ENCODE peak calls at places on chromosomes 13 and 19, in four cellular contexts. G is heart left ventricle, N is transverse colon, E is left lung. U is an unnamed sample.
A peak's percentile ranks its signal among the peaks of the same experiment; 100 is the strongest.

GRCh38 chr13:71218960-71219359 is 648.0 kb downstream of the DACH1 start:
- DNase-seq in E (no peak), G (no peak), N (no peak), U (peak; percentile 3)

GRCh38 chr19:35986664-35987570 is 8.1 kb upstream of the SDHAF1 start:
- DNase-seq in N (peak; percentile 57), E (no peak), G (no peak), U (no peak)

GRCh38 chr19:16208064-16208759 is 10.5 kb downstream of the AP1M1 start:
- DNase-seq in N (no peak), E (no peak), G (no peak), U (no peak)

GRCh38 chr13:109010912-109011311 is 381.5 kb downstream of the MYO16 start:
- DNase-seq in G (no peak), E (peak; percentile 56), N (no peak), U (peak; percentile 22)

GRCh38 chr13:42548731-42549554 is 25.0 kb upstream of the TNFSF11 start:
- DNase-seq in G (no peak), E (no peak), N (peak; percentile 29), U (no peak)

GRCh38 chr19:51076602-51077213 is 6.0 kb downstream of the KLK14 start:
- DNase-seq in G (no peak), N (no peak), E (no peak), U (no peak)

GRCh38 chr13:109415057-109415456 is 371.3 kb downstream of the IRS2 start:
- DNase-seq in N (no peak), G (no peak), E (no peak), U (no peak)

GRCh38 chr13:23723463-23723862 is 153.3 kb downstream of the TNFRSF19 start:
- DNase-seq in G (no peak), N (no peak), E (no peak), U (peak; percentile 53)

GRCh38 chr19:1276620-1277007 is 1.3 kb downstream of the FAM174C start:
- DNase-seq in N (peak; percentile 71), E (no peak), G (no peak), U (no peak)

GRCh38 chr19:14474827-14475226 is 327 bp downstream of the PTGER1 start:
- DNase-seq in E (no peak), N (no peak), G (no peak), U (no peak)

GRCh38 chr19:8262431-8262830 is 45.7 kb downstream of the CD320 start:
- DNase-seq in N (no peak), E (peak; percentile 37), G (no peak), U (no peak)

GRCh38 chr19:30209617-30210600 is 162.3 kb upstream of the ZNF536 start:
- DNase-seq in E (no peak), G (no peak), N (no peak), U (no peak)

GRCh38 chr19:49142866-49143335 is 12.3 kb downstream of the HRC start:
- DNase-seq in N (peak; percentile 91), G (peak; percentile 96), E (peak; percentile 92), U (peak; percentile 94)

GRCh38 chr13:98187155-98187726 is 10.2 kb upstream of the RNF113B start:
- DNase-seq in E (no peak), N (no peak), G (no peak), U (no peak)

GRCh38 chr19:17260842-17261325 is 3.7 kb downstream of the USHBP1 start:
- DNase-seq in N (peak; percentile 91), G (peak; percentile 83), E (peak; percentile 97), U (peak; percentile 82)

GRCh38 chr19:18496167-18496979 is 25.5 kb downstream of the ELL start:
- DNase-seq in G (no peak), N (peak; percentile 73), E (no peak), U (peak; percentile 43)

GRCh38 chr19:30393046-30393445 is 20.9 kb downstream of the ZNF536 start:
- DNase-seq in N (no peak), G (no peak), E (no peak), U (no peak)

GRCh38 chr13:24168980-24169379 is 8.5 kb downstream of the SPATA13 start:
- DNase-seq in E (no peak), G (no peak), N (no peak), U (no peak)

GRCh38 chr13:82847595-82847994 is 1034.7 kb downstream of the SLITRK1 start:
- DNase-seq in N (no peak), G (no peak), E (no peak), U (no peak)

GRCh38 chr19:46288896-46289588 is 7.8 kb upstream of the HIF3A start:
- DNase-seq in E (no peak), G (peak; percentile 74), N (no peak), U (peak; percentile 94)

GRCh38 chr13:112079696-112080095 is 12.7 kb downstream of the SOX1 start:
- DNase-seq in G (no peak), E (no peak), N (no peak), U (peak; percentile 21)

GRCh38 chr13:30907167-30907761 is 1.2 kb downstream of the MEDAG start:
- DNase-seq in G (no peak), N (no peak), E (no peak), U (peak; percentile 65)

GRCh38 chr13:93169980-93170379 is 56.6 kb upstream of the GPC6 start:
- DNase-seq in N (no peak), E (no peak), G (no peak), U (peak; percentile 53)

GRCh38 chr13:52599037-52599852 is 43.0 kb upstream of the HNRNPA1L2 start:
- DNase-seq in G (no peak), E (no peak), N (no peak), U (no peak)

GRCh38 chr13:31775686-31776085 is 36.4 kb downstream of the RXFP2 start:
- DNase-seq in E (no peak), N (no peak), G (peak; percentile 65), U (peak; percentile 78)

GRCh38 chr13:52798770-52799430 is 49.5 kb downstream of the PCDH8 start:
- DNase-seq in E (no peak), G (no peak), N (no peak), U (no peak)

GRCh38 chr13:25085125-25085742 is 10.7 kb upstream of the PABPC3 start:
- DNase-seq in E (no peak), N (peak; percentile 9), G (no peak), U (peak; percentile 71)

GRCh38 chr13:65342938-65343337 is 1887.2 kb downstream of the PCDH9 start:
- DNase-seq in N (no peak), E (no peak), G (no peak), U (no peak)

GRCh38 chr19:53652476-53652875 is 20.7 kb downstream of the DPRX start:
- DNase-seq in N (no peak), G (no peak), E (no peak), U (no peak)
- H3K9me3 ChIP-seq in N (peaks cover 14% of the 10 kb centered on the region), G (peaks cover 25% of the 10 kb centered on the region), E (no peaks in the 10 kb centered on the region), U (no peaks in the 10 kb centered on the region)

GRCh38 chr13:49664606-49665005 is 26.7 kb downstream of the EBPL start:
- DNase-seq in E (no peak), G (no peak), N (no peak), U (no peak)
- H3K36me3 ChIP-seq in E (peaks cover 52% of the 10 kb centered on the region), G (peaks cover 24% of the 10 kb centered on the region), N (no peaks in the 10 kb centered on the region), U (peaks cover 17% of the 10 kb centered on the region)

DNA sequence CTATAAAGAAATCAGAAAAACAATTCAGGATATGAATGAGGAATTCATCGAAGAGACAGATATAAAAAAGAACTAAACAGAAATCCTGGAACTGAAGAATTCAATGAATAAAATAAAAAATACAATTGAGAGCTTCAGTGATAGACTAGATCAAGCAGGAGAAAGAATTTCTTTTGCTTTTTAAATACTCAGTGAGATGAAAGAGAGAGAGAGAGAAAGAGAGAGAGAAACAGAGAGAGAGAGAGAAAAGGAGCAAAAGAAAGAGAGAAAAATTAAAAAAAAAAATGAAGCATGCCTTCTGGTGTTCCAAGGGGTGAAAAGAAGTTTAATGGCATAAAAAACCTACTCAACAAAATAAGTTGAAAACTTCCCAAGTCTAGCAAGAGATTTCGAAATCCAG is 22.0 kb upstream of the SLC7A9 start:
- DNase-seq in E (no peak), N (no peak), G (no peak), U (no peak)
- H3K9me3 ChIP-seq in E (no peaks in the 10 kb centered on the region), N (peaks cover 11% of the 10 kb centered on the region), G (peaks cover 44% of the 10 kb centered on the region), U (no peaks in the 10 kb centered on the region)

GRCh38 chr19:34457446-34457845 is 24.1 kb upstream of the WTIP start:
- DNase-seq in N (no peak), G (no peak), E (no peak), U (no peak)
- H3K36me3 ChIP-seq in N (peaks cover 3% of the 10 kb centered on the region), G (peaks cover 97% of the 10 kb centered on the region), E (peaks cover 95% of the 10 kb centered on the region), U (peaks cover 65% of the 10 kb centered on the region)

GRCh38 chr19:58428617-58429016 is 11.3 kb downstream of the ZNF132 start:
- DNase-seq in E (no peak), N (no peak), G (no peak), U (no peak)

GRCh38 chr19:58434217-58434616 is 5.7 kb downstream of the ZNF132 start:
- DNase-seq in G (no peak), N (no peak), E (no peak), U (no peak)

DNA sequence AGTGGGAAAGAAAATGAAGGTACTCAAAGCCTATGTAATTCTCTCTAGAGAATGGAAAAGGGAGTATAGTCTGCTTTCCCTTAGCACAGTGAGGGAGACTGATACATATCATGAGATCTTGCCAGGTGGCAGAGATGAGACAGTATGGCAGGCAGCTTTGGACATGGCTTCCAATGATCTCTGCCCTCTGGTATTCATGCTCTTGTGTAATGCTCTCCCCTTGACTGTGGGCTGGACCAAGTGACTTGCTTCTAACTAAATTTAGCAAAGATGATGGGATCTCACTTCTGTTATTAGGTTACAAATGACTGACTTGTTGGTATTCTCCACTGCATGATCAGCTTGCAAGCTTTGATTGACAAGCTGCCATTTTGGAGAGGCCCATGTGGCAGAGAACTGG is 10.2 kb downstream of the ZNF132 start:
- DNase-seq in G (no peak), E (no peak), N (no peak), U (no peak)
- H3K9me3 ChIP-seq in G (peaks cover 82% of the 10 kb centered on the region), E (peaks cover 16% of the 10 kb centered on the region), N (peaks cover 80% of the 10 kb centered on the region), U (no peaks in the 10 kb centered on the region)

DNA sequence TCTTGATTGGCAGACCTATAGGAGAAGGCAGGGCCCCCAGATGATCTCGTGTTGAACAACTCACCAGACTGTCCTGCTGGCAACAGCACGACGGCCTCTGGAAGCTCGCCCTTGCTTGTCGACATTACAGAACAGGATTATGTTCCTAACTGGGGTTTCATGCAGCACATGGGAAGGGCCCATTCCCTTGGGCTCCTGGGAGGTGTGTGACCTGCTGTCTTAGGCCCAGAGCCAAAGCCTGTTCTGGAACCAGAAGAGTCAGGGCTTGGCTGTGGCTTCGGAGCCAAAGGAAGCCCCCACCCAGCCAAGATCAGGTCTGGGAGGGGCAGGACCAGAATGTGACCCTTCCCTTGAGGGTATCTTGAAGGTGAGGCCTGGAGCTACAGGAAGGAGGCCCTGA is 36.9 kb downstream of the RGCC start:
- DNase-seq in G (peak; percentile 64), N (no peak), E (no peak), U (peak; percentile 10)
- H3K36me3 ChIP-seq in G (no peaks in the 10 kb centered on the region), N (no peaks in the 10 kb centered on the region), E (no peaks in the 10 kb centered on the region), U (no peaks in the 10 kb centered on the region)